ENCODE peak calls at places on chromosomes 7 and 10, in four cellular contexts. D, Y, M and X are unnamed samples.

GRCh38 chr7:136086712-136087111 is 109.6 kb upstream of the MTPN start:
- DNase-seq in D (peak), Y (peak), M (peak), X (peak)

GRCh38 chr10:98224509-98224908 is 43.5 kb downstream of the LOXL4 start:
- DNase-seq in D (peak), M (no peak), Y (no peak), X (no peak)

GRCh38 chr7:129779602-129780256 is 168.2 kb downstream of the NRF1 start:
- DNase-seq in D (peak), M (no peak), Y (no peak), X (peak)

GRCh38 chr10:59561397-59562121 is 148.1 kb downstream of the SLC16A9 start:
- DNase-seq in M (peak), D (peak), Y (no peak), X (peak)

GRCh38 chr7:134527979-134528371 is 608 bp downstream of the AKR1B10 start:
- DNase-seq in M (peak), Y (peak), D (peak), X (peak)

GRCh38 chr7:136114966-136115762 is 138.0 kb upstream of the MTPN start:
- DNase-seq in D (peak), M (peak), Y (no peak), X (peak)

GRCh38 chr10:124611738-124612137 is 132.4 kb downstream of the FAM53B start:
- DNase-seq in D (no peak), M (no peak), Y (no peak), X (no peak)

GRCh38 chr7:123929620-123930019 is 4.6 kb downstream of the SPAM1 start:
- DNase-seq in D (no peak), Y (no peak), M (no peak), X (no peak)

GRCh38 chr10:77049896-77050295 is 587.7 kb downstream of the KCNMA1 start:
- DNase-seq in D (no peak), Y (no peak), M (no peak), X (peak)

GRCh38 chr10:121952226-121952625 is 22.8 kb downstream of the NSMCE4A start:
- DNase-seq in Y (no peak), M (no peak), D (no peak), X (no peak)

GRCh38 chr10:102714621-102715455 is at the start of gene SFXN2:
- DNase-seq in D (no peak), M (no peak), Y (peak), X (peak)

GRCh38 chr10:56028299-56029132 is 332.5 kb downstream of the ZWINT start:
- DNase-seq in D (no peak), M (no peak), Y (no peak), X (no peak)

GRCh38 chr10:68231106-68231901 is 609 bp downstream of the ATOH7 start:
- DNase-seq in M (peak), Y (peak), D (peak), X (peak)

GRCh38 chr7:80542398-80542797 is 30.5 kb upstream of the GNAT3 start:
- DNase-seq in D (peak), M (no peak), Y (no peak), X (peak)

GRCh38 chr7:2290877-2291276 is 23.4 kb downstream of the SNX8 start:
- DNase-seq in M (no peak), D (no peak), Y (no peak), X (no peak)

GRCh38 chr10:68348265-68348741 is 15.6 kb upstream of the PBLD start:
- DNase-seq in Y (no peak), M (peak), D (peak), X (peak)

GRCh38 chr7:117019786-117020604 is 66.7 kb downstream of the ST7 start:
- DNase-seq in M (peak), D (peak), Y (peak), X (peak)

GRCh38 chr7:34143397-34143796 is 238.1 kb downstream of the BMPER start:
- DNase-seq in M (no peak), D (no peak), Y (no peak), X (no peak)

GRCh38 chr10:102421645-102422585 is 1.3 kb downstream of the FBXL15 start:
- DNase-seq in M (peak), Y (no peak), D (peak), X (peak)

GRCh38 chr10:88385601-88386203 is 197.4 kb downstream of the RNLS start:
- DNase-seq in M (peak), Y (no peak), D (peak), X (peak)

GRCh38 chr7:92810242-92810611 is 26.1 kb downstream of the CDK6 start:
- DNase-seq in D (no peak), M (no peak), Y (no peak), X (no peak)

GRCh38 chr10:6221971-6222751 is 19.4 kb downstream of the PFKFB3 start:
- DNase-seq in M (no peak), D (no peak), Y (no peak), X (peak)

GRCh38 chr7:964401-965231 is 10.1 kb upstream of the ADAP1 start:
- DNase-seq in D (no peak), M (peak), Y (peak), X (no peak)

GRCh38 chr10:7258948-7259523 is 151.8 kb downstream of the SFMBT2 start:
- DNase-seq in Y (no peak), M (no peak), D (no peak), X (no peak)

GRCh38 chr7:115032986-115033385 is 111.1 kb downstream of the MDFIC start:
- DNase-seq in Y (no peak), M (no peak), D (no peak), X (no peak)

GRCh38 chr7:5445991-5446594 is 22.5 kb upstream of the TNRC18 start:
- DNase-seq in D (no peak), M (no peak), Y (no peak), X (no peak)

GRCh38 chr10:17580853-17581252 is 36.3 kb downstream of the HACD1 start:
- DNase-seq in M (no peak), D (no peak), Y (no peak), X (no peak)

GRCh38 chr10:128095753-128096469 is 30.3 kb downstream of the MKI67 start:
- DNase-seq in M (no peak), Y (no peak), D (no peak), X (no peak)

GRCh38 chr7:28301148-28301641 is 111.1 kb upstream of the CREB5 start:
- DNase-seq in Y (no peak), D (peak), M (no peak), X (peak)

GRCh38 chr7:84218681-84219080 is 24.1 kb upstream of the SEMA3A start:
- DNase-seq in M (no peak), Y (no peak), D (peak), X (peak)

GRCh38 chr10:110865184-110865803 is 6.4 kb upstream of the PDCD4 start:
- DNase-seq in D (peak), Y (no peak), M (no peak), X (peak)

GRCh38 chr10:46560952-46561351 is 4.5 kb upstream of the GPRIN2 start:
- DNase-seq in Y (no peak), M (no peak), D (no peak), X (no peak)

GRCh38 chr10:31694929-31695837 is 233.4 kb downstream of the ARHGAP12 start:
- DNase-seq in M (no peak), Y (no peak), D (no peak), X (no peak)

GRCh38 chr10:31698169-31698890 is 230.3 kb downstream of the ARHGAP12 start:
- DNase-seq in M (no peak), Y (peak), D (peak), X (peak)

GRCh38 chr10:31693499-31693898 is 235.1 kb downstream of the ARHGAP12 start:
- DNase-seq in D (no peak), Y (peak), M (no peak), X (no peak)

GRCh38 chr10:31700222-31700621 is 228.4 kb downstream of the ARHGAP12 start:
- DNase-seq in M (no peak), D (no peak), Y (no peak), X (no peak)

DNA sequence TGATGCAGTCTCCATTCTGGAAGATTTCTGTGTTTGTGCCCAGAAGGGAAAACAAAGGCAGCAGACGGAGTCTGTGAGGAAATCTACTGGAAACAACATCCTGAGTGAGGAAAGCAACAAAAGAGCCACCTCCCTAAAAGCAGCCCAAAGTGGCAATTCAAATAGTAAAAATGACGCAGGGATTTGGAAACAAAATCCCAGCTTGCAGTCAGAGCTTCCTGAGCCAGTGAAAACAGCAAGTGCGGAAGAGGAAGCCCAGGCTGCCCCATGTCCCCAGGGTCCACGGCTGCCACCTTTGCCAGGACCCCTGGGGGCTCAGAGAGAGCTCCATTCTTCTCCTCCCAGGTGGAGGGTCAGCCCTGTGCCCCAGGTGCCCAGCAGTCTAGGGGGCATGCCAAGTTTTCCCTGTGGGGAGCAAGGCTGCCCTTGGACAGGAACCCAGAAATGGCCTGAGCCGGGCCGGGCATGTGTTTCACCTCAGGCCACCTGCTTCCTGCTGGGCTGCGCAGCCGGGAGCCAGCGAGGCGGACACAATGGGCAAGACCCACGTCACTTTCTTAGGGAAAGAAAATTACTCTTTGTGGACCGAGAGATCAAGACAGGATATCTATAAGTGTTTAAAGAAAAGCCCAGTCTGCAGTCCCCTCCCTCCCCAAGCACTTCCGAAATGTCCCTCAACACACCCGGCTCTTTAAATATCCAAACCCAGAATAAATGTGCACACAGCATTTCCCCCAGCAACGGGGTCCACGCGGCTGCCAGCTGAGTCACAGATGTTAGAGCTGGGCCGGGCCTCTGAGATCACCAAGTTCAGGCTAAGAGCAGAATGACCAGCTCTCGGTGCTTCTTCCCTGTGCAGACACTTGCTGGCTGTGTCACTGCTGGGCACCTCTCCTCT is 231.1 kb downstream of the ARHGAP12 start:
- DNase-seq in D (peak), M (peak), Y (peak), X (no peak)
- H3K4me3 ChIP-seq in D (no peak), M (no peak), Y (peak), X (no peak)

GRCh38 chr10:43170491-43170890 is 32.2 kb downstream of the CSGALNACT2 start:
- DNase-seq in Y (no peak), D (no peak), M (no peak), X (no peak)
- TF ChIP-seq CTCF in Y (no peak), D (no peak), M (no peak), X (no peak)

GRCh38 chr7:151745706-151746105 is 131.2 kb downstream of the PRKAG2 start:
- DNase-seq in M (no peak), D (no peak), Y (no peak), X (no peak)
- H3K4me3 ChIP-seq in M (no peak), D (no peak), Y (no peak), X (no peak)

GRCh38 chr10:14556285-14556956 is 218.3 kb downstream of the FAM107B start:
- DNase-seq in M (no peak), D (peak), Y (no peak), X (no peak)
- TF ChIP-seq CTCF in M (no peak), D (peak), Y (no peak), X (no peak)

DNA sequence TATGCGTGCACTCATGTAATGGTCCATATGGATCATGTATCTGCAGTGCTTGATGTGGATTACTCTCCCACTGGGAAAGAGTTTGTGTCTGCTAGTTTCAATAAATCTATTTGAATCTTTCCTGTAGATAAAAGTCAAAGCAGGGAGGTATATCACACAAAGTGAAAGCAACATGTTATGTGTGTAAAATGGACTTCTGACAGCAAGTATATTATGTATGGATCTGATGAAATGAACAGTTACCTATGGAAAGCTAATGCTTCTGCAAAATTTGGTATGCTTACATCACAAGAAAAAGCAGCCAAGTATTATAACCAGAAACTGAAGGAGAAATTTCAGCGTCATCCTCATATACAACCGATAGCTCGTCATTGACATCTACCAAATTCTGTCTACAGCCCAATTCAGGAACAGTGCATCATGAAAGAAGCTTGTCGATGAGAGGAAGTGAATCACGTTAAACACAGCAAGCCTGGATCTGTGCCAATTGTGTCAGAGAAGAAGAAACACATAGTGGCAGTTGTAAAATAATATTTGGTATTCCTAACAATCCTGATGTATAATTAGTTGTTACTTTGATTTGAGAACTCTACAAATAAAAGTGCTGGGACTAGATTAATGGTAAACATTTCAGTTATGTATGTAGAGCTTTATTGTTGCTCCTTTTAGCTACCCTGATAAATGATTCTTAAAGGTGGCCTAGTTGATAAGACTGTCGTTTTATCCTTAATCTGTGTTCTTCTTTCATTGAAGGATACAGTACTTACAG is 14.2 kb upstream of the SYPL1 start:
- DNase-seq in Y (no peak), D (peak), M (peak), X (peak)
- H3K4me3 ChIP-seq in Y (no peak), D (no peak), M (no peak), X (no peak)

DNA sequence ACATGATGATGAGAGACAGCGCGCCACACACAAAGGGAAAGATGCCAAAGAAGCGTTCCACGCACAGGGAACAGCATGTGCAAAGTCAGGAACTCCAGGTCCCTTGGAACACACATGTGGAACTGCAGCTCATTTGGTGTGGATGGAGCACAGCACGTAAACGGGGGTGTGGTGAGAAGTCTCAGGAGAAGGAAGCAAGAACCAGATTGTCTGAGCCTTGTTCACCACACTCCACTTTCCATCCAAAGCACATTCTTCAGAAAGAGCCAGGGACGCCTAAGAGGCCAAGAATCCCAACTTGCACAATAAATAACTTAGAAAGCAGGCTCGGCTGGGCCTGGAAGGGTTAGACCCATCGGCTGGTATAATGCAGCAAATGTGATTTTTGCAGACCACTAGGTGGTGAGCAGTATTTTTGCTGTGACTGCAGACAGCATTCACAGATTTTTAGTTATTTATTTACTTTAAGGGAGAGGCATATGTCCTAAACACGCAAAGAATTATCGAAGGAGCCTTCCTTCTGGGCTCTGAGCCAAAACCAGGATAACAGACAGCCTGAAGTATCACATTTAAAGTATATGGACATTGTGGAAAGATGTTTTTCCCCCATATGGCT is 27.9 kb upstream of the ASCC1 start:
- DNase-seq in M (no peak), D (peak), Y (peak), X (peak)
- TF ChIP-seq CTCF in M (no peak), D (no peak), Y (peak), X (peak)